ENCODE peak calls at places on chromosomes 16 and 17, in seven cellular contexts. One of them, this sample, is unnamed. For H3K4me1, the result is how much of the 10 kb centered on the place peaks cover.

GRCh38 chr17:2799653-2800052 is 3.4 kb downstream of the RAP1GAP2 start:
- DNase-seq in heart right ventricle: peak
- DNase-seq in heart left ventricle: no peak
- DNase-seq in fibroblast of lung: no peak
- DNase-seq in thoracic aorta: no peak
- DNase-seq in testis: no peak
- DNase-seq in Peyer's patch: no peak
- DNase-seq in this sample: no peak

GRCh38 chr17:79936661-79937434 is 97.6 kb upstream of the CBX4 start:
- DNase-seq in heart right ventricle: peak
- DNase-seq in heart left ventricle: peak
- DNase-seq in fibroblast of lung: no peak
- DNase-seq in thoracic aorta: no peak
- DNase-seq in testis: no peak
- DNase-seq in Peyer's patch: no peak
- DNase-seq in this sample: no peak

GRCh38 chr17:52648995-52649394 is 490.5 kb upstream of the CA10 start:
- DNase-seq in heart right ventricle: no peak
- DNase-seq in heart left ventricle: no peak
- DNase-seq in fibroblast of lung: no peak
- DNase-seq in thoracic aorta: no peak
- DNase-seq in testis: no peak
- DNase-seq in Peyer's patch: no peak
- DNase-seq in this sample: no peak

GRCh38 chr17:9645858-9646555 is 690 bp downstream of the USP43 start:
- DNase-seq in heart right ventricle: peak
- DNase-seq in heart left ventricle: peak
- DNase-seq in fibroblast of lung: peak
- DNase-seq in thoracic aorta: no peak
- DNase-seq in testis: peak
- DNase-seq in Peyer's patch: peak
- DNase-seq in this sample: no peak

GRCh38 chr17:39927928-39928867 is 666 bp downstream of the LRRC3C start:
- DNase-seq in heart right ventricle: peak
- DNase-seq in heart left ventricle: peak
- DNase-seq in fibroblast of lung: peak
- DNase-seq in thoracic aorta: no peak
- DNase-seq in testis: peak
- DNase-seq in Peyer's patch: peak
- DNase-seq in this sample: peak

GRCh38 chr16:88715312-88716190 is 9.2 kb downstream of the CTU2 start:
- DNase-seq in heart right ventricle: no peak
- DNase-seq in heart left ventricle: no peak
- DNase-seq in fibroblast of lung: no peak
- DNase-seq in thoracic aorta: no peak
- DNase-seq in testis: no peak
- DNase-seq in Peyer's patch: no peak
- DNase-seq in this sample: no peak

GRCh38 chr17:74123350-74123749 is 80.1 kb upstream of the RPL38 start:
- DNase-seq in heart right ventricle: no peak
- DNase-seq in heart left ventricle: no peak
- DNase-seq in fibroblast of lung: peak
- DNase-seq in thoracic aorta: no peak
- DNase-seq in testis: no peak
- DNase-seq in Peyer's patch: peak
- DNase-seq in this sample: no peak

GRCh38 chr17:82213251-82214011 is 789 bp upstream of the CCDC57 start:
- DNase-seq in heart right ventricle: no peak
- DNase-seq in heart left ventricle: peak
- DNase-seq in fibroblast of lung: peak
- DNase-seq in thoracic aorta: no peak
- DNase-seq in testis: peak
- DNase-seq in Peyer's patch: no peak
- DNase-seq in this sample: peak

GRCh38 chr16:4087990-4088577 is 28.2 kb downstream of the ADCY9 start:
- DNase-seq in heart right ventricle: no peak
- DNase-seq in heart left ventricle: no peak
- DNase-seq in fibroblast of lung: no peak
- DNase-seq in thoracic aorta: no peak
- DNase-seq in testis: peak
- DNase-seq in Peyer's patch: no peak
- DNase-seq in this sample: no peak

GRCh38 chr17:49574283-49574892 is 1.3 kb upstream of the NXPH3 start:
- DNase-seq in heart right ventricle: no peak
- DNase-seq in heart left ventricle: no peak
- DNase-seq in fibroblast of lung: no peak
- DNase-seq in thoracic aorta: no peak
- DNase-seq in testis: no peak
- DNase-seq in Peyer's patch: no peak
- DNase-seq in this sample: peak

GRCh38 chr16:17339764-17340541 is 130.8 kb downstream of the XYLT1 start:
- DNase-seq in heart right ventricle: no peak
- DNase-seq in heart left ventricle: no peak
- DNase-seq in fibroblast of lung: peak
- DNase-seq in thoracic aorta: no peak
- DNase-seq in testis: no peak
- DNase-seq in Peyer's patch: no peak
- DNase-seq in this sample: no peak

GRCh38 chr16:54239441-54239840 is 47.1 kb downstream of the IRX3 start:
- DNase-seq in heart right ventricle: peak
- DNase-seq in heart left ventricle: peak
- DNase-seq in fibroblast of lung: no peak
- DNase-seq in thoracic aorta: no peak
- DNase-seq in testis: peak
- DNase-seq in Peyer's patch: peak
- DNase-seq in this sample: no peak

GRCh38 chr16:67158637-67159600 is 790 bp downstream of the TRADD start:
- DNase-seq in heart right ventricle: no peak
- DNase-seq in heart left ventricle: no peak
- DNase-seq in fibroblast of lung: peak
- DNase-seq in thoracic aorta: no peak
- DNase-seq in testis: peak
- DNase-seq in Peyer's patch: peak
- DNase-seq in this sample: no peak

GRCh38 chr17:7837375-7838290 is 3.6 kb downstream of the KDM6B start:
- DNase-seq in heart right ventricle: no peak
- DNase-seq in heart left ventricle: no peak
- DNase-seq in fibroblast of lung: no peak
- DNase-seq in thoracic aorta: no peak
- DNase-seq in testis: no peak
- DNase-seq in Peyer's patch: no peak
- DNase-seq in this sample: no peak

GRCh38 chr16:66894948-66895696 is 14.8 kb downstream of the PDP2 start:
- DNase-seq in heart right ventricle: peak
- DNase-seq in heart left ventricle: no peak
- DNase-seq in fibroblast of lung: peak
- DNase-seq in thoracic aorta: no peak
- DNase-seq in testis: peak
- DNase-seq in Peyer's patch: peak
- DNase-seq in this sample: peak

GRCh38 chr17:82228842-82229685 is at the start of gene SLC16A3:
- DNase-seq in heart right ventricle: peak
- DNase-seq in heart left ventricle: peak
- DNase-seq in fibroblast of lung: peak
- DNase-seq in thoracic aorta: no peak
- DNase-seq in testis: peak
- DNase-seq in Peyer's patch: peak
- DNase-seq in this sample: peak

GRCh38 chr17:37101306-37101705 is 152.6 kb downstream of the AATF start:
- DNase-seq in heart right ventricle: no peak
- DNase-seq in heart left ventricle: no peak
- DNase-seq in fibroblast of lung: no peak
- DNase-seq in thoracic aorta: no peak
- DNase-seq in testis: no peak
- DNase-seq in Peyer's patch: no peak
- DNase-seq in this sample: no peak

GRCh38 chr16:58459344-58460218 is 40.4 kb upstream of the NDRG4 start:
- DNase-seq in heart right ventricle: no peak
- DNase-seq in heart left ventricle: no peak
- DNase-seq in fibroblast of lung: peak
- DNase-seq in thoracic aorta: no peak
- DNase-seq in testis: no peak
- DNase-seq in Peyer's patch: no peak
- DNase-seq in this sample: peak

GRCh38 chr17:80360396-80360795 is 54.6 kb upstream of the ENDOV start:
- DNase-seq in heart right ventricle: no peak
- DNase-seq in heart left ventricle: no peak
- DNase-seq in fibroblast of lung: no peak
- DNase-seq in thoracic aorta: no peak
- DNase-seq in testis: no peak
- DNase-seq in Peyer's patch: no peak
- DNase-seq in this sample: no peak

GRCh38 chr16:70694088-70694487 is 8.2 kb upstream of the MTSS2 start:
- DNase-seq in heart right ventricle: no peak
- DNase-seq in heart left ventricle: no peak
- DNase-seq in fibroblast of lung: peak
- DNase-seq in thoracic aorta: no peak
- DNase-seq in testis: no peak
- DNase-seq in Peyer's patch: no peak
- DNase-seq in this sample: peak

GRCh38 chr16:27840311-27841060 is 223.0 kb downstream of the GSG1L start:
- DNase-seq in heart right ventricle: no peak
- DNase-seq in heart left ventricle: no peak
- DNase-seq in fibroblast of lung: no peak
- DNase-seq in thoracic aorta: no peak
- DNase-seq in testis: no peak
- DNase-seq in Peyer's patch: no peak
- DNase-seq in this sample: no peak

GRCh38 chr17:69485126-69485724 is 70.7 kb downstream of the MAP2K6 start:
- DNase-seq in heart right ventricle: no peak
- DNase-seq in heart left ventricle: no peak
- DNase-seq in fibroblast of lung: no peak
- DNase-seq in thoracic aorta: no peak
- DNase-seq in testis: peak
- DNase-seq in Peyer's patch: no peak
- DNase-seq in this sample: peak
- H3K27ac ChIP-seq in heart right ventricle: peak
- H3K27ac ChIP-seq in heart left ventricle: peak
- H3K27ac ChIP-seq in fibroblast of lung: no peak
- H3K27ac ChIP-seq in thoracic aorta: peak
- H3K27ac ChIP-seq in testis: peak
- H3K27ac ChIP-seq in Peyer's patch: no peak
- H3K27ac ChIP-seq in this sample: no peak

GRCh38 chr17:75511610-75512575 is 3.4 kb downstream of the CASKIN2 start:
- DNase-seq in heart right ventricle: peak
- DNase-seq in heart left ventricle: peak
- DNase-seq in fibroblast of lung: no peak
- DNase-seq in thoracic aorta: no peak
- DNase-seq in testis: no peak
- DNase-seq in Peyer's patch: no peak
- DNase-seq in this sample: no peak

GRCh38 chr17:75515229-75515522 is 161 bp downstream of the CASKIN2 start:
- DNase-seq in heart right ventricle: no peak
- DNase-seq in heart left ventricle: no peak
- DNase-seq in fibroblast of lung: no peak
- DNase-seq in thoracic aorta: no peak
- DNase-seq in testis: no peak
- DNase-seq in Peyer's patch: no peak
- DNase-seq in this sample: no peak

GRCh38 chr17:75514299-75515228 is 773 bp downstream of the CASKIN2 start:
- DNase-seq in heart right ventricle: peak
- DNase-seq in heart left ventricle: peak
- DNase-seq in fibroblast of lung: peak
- DNase-seq in thoracic aorta: no peak
- DNase-seq in testis: no peak
- DNase-seq in Peyer's patch: peak
- DNase-seq in this sample: peak

GRCh38 chr17:75512946-75513666 is 2.2 kb downstream of the CASKIN2 start:
- DNase-seq in heart right ventricle: no peak
- DNase-seq in heart left ventricle: no peak
- DNase-seq in fibroblast of lung: peak
- DNase-seq in thoracic aorta: no peak
- DNase-seq in testis: no peak
- DNase-seq in Peyer's patch: no peak
- DNase-seq in this sample: no peak

DNA sequence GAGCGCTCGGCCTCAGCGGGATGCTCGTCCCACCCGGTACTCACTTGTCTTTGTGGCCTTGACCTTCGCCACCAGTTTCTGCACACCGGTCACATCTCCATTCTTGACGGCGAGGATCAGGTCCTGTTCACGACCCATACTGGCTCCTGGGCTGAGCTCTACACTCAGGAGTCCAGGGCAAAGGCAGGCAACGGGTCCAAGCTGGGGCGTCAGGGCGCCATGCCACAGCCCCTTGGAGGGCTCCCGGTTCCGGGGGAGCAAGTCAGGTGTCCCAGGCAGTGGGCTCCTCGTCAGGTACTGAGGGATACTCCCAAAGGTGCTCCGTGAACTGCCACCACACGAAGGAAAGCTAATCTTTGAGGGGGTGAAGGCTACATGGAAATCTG is 1.7 kb downstream of the CASKIN2 start:
- DNase-seq in heart right ventricle: peak
- DNase-seq in heart left ventricle: no peak
- DNase-seq in fibroblast of lung: no peak
- DNase-seq in thoracic aorta: no peak
- DNase-seq in testis: no peak
- DNase-seq in Peyer's patch: no peak
- DNase-seq in this sample: peak
- H3K4me1 ChIP-seq in heart right ventricle: half or more
- H3K4me1 ChIP-seq in heart left ventricle: under half
- H3K4me1 ChIP-seq in fibroblast of lung: under half
- H3K4me1 ChIP-seq in thoracic aorta: half or more
- H3K4me1 ChIP-seq in testis: under half
- H3K4me1 ChIP-seq in Peyer's patch: under half
- H3K4me1 ChIP-seq in this sample: under half

GRCh38 chr16:83113811-83114210 is 487.0 kb downstream of the CDH13 start:
- DNase-seq in heart right ventricle: no peak
- DNase-seq in heart left ventricle: no peak
- DNase-seq in fibroblast of lung: no peak
- DNase-seq in thoracic aorta: no peak
- DNase-seq in testis: no peak
- DNase-seq in Peyer's patch: no peak
- DNase-seq in this sample: no peak

GRCh38 chr16:83113317-83113716 is 486.5 kb downstream of the CDH13 start:
- DNase-seq in heart right ventricle: no peak
- DNase-seq in heart left ventricle: no peak
- DNase-seq in fibroblast of lung: no peak
- DNase-seq in thoracic aorta: no peak
- DNase-seq in testis: peak
- DNase-seq in Peyer's patch: no peak
- DNase-seq in this sample: no peak

GRCh38 chr16:83110221-83110768 is 483.5 kb downstream of the CDH13 start:
- DNase-seq in heart right ventricle: no peak
- DNase-seq in heart left ventricle: no peak
- DNase-seq in fibroblast of lung: no peak
- DNase-seq in thoracic aorta: no peak
- DNase-seq in testis: no peak
- DNase-seq in Peyer's patch: no peak
- DNase-seq in this sample: no peak

GRCh38 chr16:83105279-83106077 is 478.7 kb downstream of the CDH13 start:
- DNase-seq in heart right ventricle: no peak
- DNase-seq in heart left ventricle: no peak
- DNase-seq in fibroblast of lung: no peak
- DNase-seq in thoracic aorta: no peak
- DNase-seq in testis: no peak
- DNase-seq in Peyer's patch: no peak
- DNase-seq in this sample: no peak

GRCh38 chr16:83109736-83110135 is 483.0 kb downstream of the CDH13 start:
- DNase-seq in heart right ventricle: no peak
- DNase-seq in heart left ventricle: no peak
- DNase-seq in fibroblast of lung: no peak
- DNase-seq in thoracic aorta: no peak
- DNase-seq in testis: no peak
- DNase-seq in Peyer's patch: no peak
- DNase-seq in this sample: no peak
- TF ChIP-seq CTCF in heart right ventricle: no peak
- TF ChIP-seq CTCF in heart left ventricle: no peak
- TF ChIP-seq CTCF in fibroblast of lung: no peak
- TF ChIP-seq CTCF in thoracic aorta: no peak
- TF ChIP-seq CTCF in testis: no peak
- TF ChIP-seq CTCF in Peyer's patch: no peak
- TF ChIP-seq CTCF in this sample: no peak

GRCh38 chr17:42304187-42305030 is 16.1 kb downstream of the STAT5A start:
- DNase-seq in heart right ventricle: no peak
- DNase-seq in heart left ventricle: no peak
- DNase-seq in fibroblast of lung: no peak
- DNase-seq in thoracic aorta: no peak
- DNase-seq in testis: no peak
- DNase-seq in Peyer's patch: no peak
- DNase-seq in this sample: no peak
- H3K27ac ChIP-seq in heart right ventricle: no peak
- H3K27ac ChIP-seq in heart left ventricle: no peak
- H3K27ac ChIP-seq in fibroblast of lung: no peak
- H3K27ac ChIP-seq in thoracic aorta: no peak
- H3K27ac ChIP-seq in testis: no peak
- H3K27ac ChIP-seq in Peyer's patch: no peak
- H3K27ac ChIP-seq in this sample: no peak